ENCODE peak calls at places on chromosomes 2 and 18, in four cellular contexts. P is coronary artery, M is heart right ventricle, J is IMR-90. V is an unnamed sample.

GRCh38 chr18:79572093-79572780 is 107.4 kb upstream of the CTDP1 start:
- DNase-seq in J (no peak), M (no peak), P (peak), V (peak)

GRCh38 chr2:85785027-85785822 is 31.4 kb downstream of the ATOH8 start:
- DNase-seq in J (peak), P (no peak), M (no peak), V (peak)

GRCh38 chr2:68827681-68828080 is 43.5 kb downstream of the BMP10 start:
- DNase-seq in P (no peak), M (no peak), J (peak), V (no peak)

GRCh38 chr2:25338401-25338800 is 3.3 kb downstream of the DNMT3A start:
- DNase-seq in P (no peak), J (no peak), M (no peak), V (no peak)

GRCh38 chr2:159711562-159712193 is 628 bp upstream of the MARCHF7 start:
- DNase-seq in P (no peak), J (no peak), M (no peak), V (no peak)

GRCh38 chr2:180559766-180560165 is 420.6 kb upstream of the UBE2E3 start:
- DNase-seq in M (no peak), P (no peak), J (no peak), V (no peak)

GRCh38 chr2:11270891-11271290 is 73.5 kb downstream of the ROCK2 start:
- DNase-seq in J (peak), M (no peak), P (no peak), V (no peak)

GRCh38 chr2:54722641-54723299 is 692 bp upstream of the EML6 start:
- DNase-seq in P (no peak), M (no peak), J (peak), V (no peak)

GRCh38 chr2:190646780-190647626 is 1.9 kb upstream of the NAB1 start:
- DNase-seq in M (no peak), J (no peak), P (no peak), V (no peak)
- H3K4me3 ChIP-seq in M (peak), J (no peak), P (peak), V (no peak)

GRCh38 chr18:61896118-61896517 is 3.3 kb upstream of the RNF152 start:
- DNase-seq in J (no peak), P (no peak), M (no peak), V (no peak)
- H3K4me3 ChIP-seq in J (no peak), P (no peak), M (no peak), V (no peak)

GRCh38 chr18:55763298-55763697 is 175.3 kb upstream of the TCF4 start:
- DNase-seq in M (no peak), P (no peak), J (peak), V (no peak)

GRCh38 chr18:55763805-55764204 is 175.8 kb upstream of the TCF4 start:
- DNase-seq in P (no peak), J (peak), M (no peak), V (no peak)

GRCh38 chr18:55768255-55768654 is 180.3 kb upstream of the TCF4 start:
- DNase-seq in P (no peak), M (no peak), J (peak), V (no peak)

GRCh38 chr18:55762424-55762823 is 174.4 kb upstream of the TCF4 start:
- DNase-seq in P (no peak), M (no peak), J (no peak), V (no peak)

GRCh38 chr18:55764382-55764781 is 176.4 kb upstream of the TCF4 start:
- DNase-seq in M (no peak), P (no peak), J (no peak), V (no peak)
- H3K4me3 ChIP-seq in M (no peak), P (no peak), J (no peak), V (no peak)

DNA sequence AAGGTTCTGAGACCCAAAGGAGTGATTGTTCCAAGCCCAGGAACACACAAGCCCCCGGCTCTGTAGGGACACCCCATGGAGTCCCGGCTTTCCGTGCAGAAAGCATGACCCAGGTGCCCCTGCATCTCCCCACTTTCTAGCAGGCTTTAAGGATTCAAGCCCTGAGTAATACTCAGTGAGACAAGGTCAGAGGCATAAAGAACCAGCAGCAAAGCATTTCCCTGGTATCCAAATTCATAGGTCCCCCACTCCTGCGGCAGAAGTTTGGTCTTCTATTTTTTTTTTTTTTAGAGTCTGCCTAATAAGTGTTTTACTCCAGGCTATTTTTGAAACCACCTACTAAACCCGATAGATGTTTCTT is 16.3 kb downstream of the TSHZ1 start:
- DNase-seq in P (no peak), M (no peak), J (no peak), V (no peak)
- H3K4me3 ChIP-seq in P (peak), M (peak), J (no peak), V (peak)

GRCh38 chr2:237126519-237126918 is 40.8 kb downstream of the COPS8 start:
- DNase-seq in P (peak), J (no peak), M (no peak), V (no peak)

GRCh38 chr2:237128845-237129592 is 43.3 kb downstream of the COPS8 start:
- DNase-seq in P (peak), M (no peak), J (no peak), V (no peak)

GRCh38 chr2:237125967-237126366 is 40.3 kb downstream of the COPS8 start:
- DNase-seq in M (no peak), P (no peak), J (no peak), V (no peak)

GRCh38 chr2:237129625-237130263 is 44.1 kb downstream of the COPS8 start:
- DNase-seq in J (no peak), M (no peak), P (no peak), V (no peak)

DNA sequence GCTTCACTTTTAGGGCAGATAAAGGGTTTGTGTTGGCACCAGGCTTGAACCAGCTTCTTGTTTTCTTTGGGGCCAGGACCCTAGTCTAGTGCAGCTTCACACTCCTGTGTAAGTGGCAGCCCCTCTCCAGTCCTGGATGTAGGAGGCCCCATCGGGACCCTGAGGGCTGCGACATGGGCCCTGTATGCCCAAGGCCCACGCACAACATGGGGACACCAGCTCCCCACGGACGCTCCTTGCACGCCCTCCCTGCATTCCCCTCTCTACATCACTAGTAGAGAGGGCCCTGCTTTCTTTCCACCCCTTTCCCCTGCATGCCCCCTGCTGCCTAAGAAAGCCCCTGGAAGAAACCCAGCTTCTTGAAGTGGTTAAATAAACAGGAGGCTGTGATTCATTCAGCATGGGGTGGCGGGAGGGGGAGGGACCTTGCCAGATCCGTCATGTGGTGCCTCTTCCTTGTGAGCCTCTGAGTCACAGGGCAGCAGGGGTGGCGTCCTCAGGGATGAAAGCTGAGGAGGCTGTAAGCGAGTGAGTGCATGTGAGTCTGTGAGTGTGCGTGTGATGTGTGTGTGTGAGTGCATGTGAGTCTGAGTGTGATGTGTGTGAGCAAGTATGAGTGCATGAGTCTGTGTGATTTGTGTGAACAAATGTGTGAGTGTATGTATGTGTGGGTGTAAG is 42.5 kb downstream of the COPS8 start:
- DNase-seq in J (peak), P (peak), M (peak), V (peak)
- H3K4me3 ChIP-seq in J (no peak), P (no peak), M (no peak), V (no peak)

DNA sequence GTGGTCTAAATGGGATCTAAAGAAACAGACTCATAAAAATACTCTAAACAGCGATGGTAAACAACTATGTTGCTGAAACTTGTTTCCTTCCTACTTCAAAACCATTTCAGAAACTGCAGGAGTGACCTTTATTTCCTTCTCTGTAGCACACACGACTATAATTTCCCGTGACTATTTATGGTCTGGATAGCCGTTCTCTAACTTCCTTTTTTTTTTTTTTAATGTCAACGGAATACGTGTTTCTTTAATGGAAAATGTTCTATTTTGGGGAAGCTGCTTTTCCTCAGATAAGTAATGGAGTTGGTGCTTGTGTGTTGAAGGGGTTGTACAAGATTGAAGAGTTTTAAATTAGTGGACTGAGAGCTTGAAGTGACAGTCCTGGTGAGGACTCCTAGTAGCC is 224.1 kb downstream of the PHLPP1 start:
- DNase-seq in J (no peak), P (no peak), M (no peak), V (no peak)
- H3K4me3 ChIP-seq in J (no peak), P (no peak), M (no peak), V (no peak)

V was measured in aorta.